ENCODE peak calls at places on chromosomes 13 and 19, in ten cellular contexts. Z is RWPE1; Y is NCI-H1092 treated with DMSO at 0.1 percent for 48 hours; F is stimulated activated CD4-positive, alpha-beta T cell treated with anti-CD3 and anti-CD28 coated beads, TNF-alpha, amount 100 ng/mL, for 24 hours; J is iris pigment epithelial cell; A is tibial artery; P is fibroblast of pulmonary artery; O is midbrain; V is activated CD8-positive, alpha-beta T cell treated with anti-CD3 and anti-CD28 coated beads, Interleukin-2, amount 10 ng/mL, durations not matched to agents 7 days and 5 days; B is HT-29. X is an unnamed sample.

GRCh38 chr19:51317968-51318367 is 6.5 kb downstream of the IGLON5 start:
- DNase-seq in Z (no peak), Y (no peak), F (no peak), J (no peak), A (no peak), P (no peak), O (no peak), V (no peak), B (no peak), X (no peak)

GRCh38 chr13:37715606-37716015 is 117.0 kb upstream of the POSTN start:
- DNase-seq in Z (peak), Y (no peak), F (no peak), J (peak), A (peak), P (peak), O (no peak), V (no peak), B (peak), X (no peak)

GRCh38 chr19:37953125-37953524 is 46.1 kb downstream of the SIPA1L3 start:
- DNase-seq in Z (no peak), Y (no peak), F (no peak), J (no peak), A (no peak), P (no peak), O (no peak), V (no peak), B (no peak), X (no peak)

GRCh38 chr19:23887642-23888041 is 27.0 kb upstream of the ZNF726 start:
- DNase-seq in Z (no peak), Y (no peak), F (no peak), J (no peak), A (no peak), P (no peak), O (no peak), V (no peak), B (peak), X (no peak)

GRCh38 chr19:12785431-12786011 is 5.8 kb upstream of the JUNB start:
- DNase-seq in Z (no peak), Y (no peak), F (no peak), J (no peak), A (no peak), P (no peak), O (no peak), V (no peak), B (no peak), X (no peak)

GRCh38 chr19:47106819-47107200 is 6.8 kb downstream of the ZC3H4 start:
- DNase-seq in Z (no peak), Y (no peak), F (no peak), J (no peak), A (no peak), P (peak), O (no peak), V (no peak), B (peak), X (no peak)

GRCh38 chr13:113002206-113002821 is 33.3 kb downstream of the MCF2L start:
- DNase-seq in Z (no peak), Y (peak), F (no peak), J (no peak), A (no peak), P (no peak), O (no peak), V (no peak), B (peak), X (no peak)

GRCh38 chr13:106376411-106377112 is 158.9 kb downstream of the EFNB2 start:
- DNase-seq in Z (peak), Y (no peak), F (no peak), J (peak), A (no peak), P (peak), O (no peak), V (no peak), B (peak), X (no peak)

GRCh38 chr19:1374250-1374577 is 9.5 kb upstream of the NDUFS7 start:
- DNase-seq in Z (no peak), Y (no peak), F (no peak), J (no peak), A (no peak), P (no peak), O (no peak), V (no peak), B (no peak), X (no peak)

GRCh38 chr13:95226932-95227718 is 74.1 kb downstream of the ABCC4 start:
- DNase-seq in Z (no peak), Y (no peak), F (no peak), J (no peak), A (no peak), P (no peak), O (peak), V (no peak), B (no peak), X (no peak)

GRCh38 chr19:13600802-13601201 is 94.5 kb upstream of the CACNA1A start:
- DNase-seq in Z (no peak), Y (no peak), F (no peak), J (no peak), A (no peak), P (no peak), O (no peak), V (no peak), B (no peak), X (no peak)